ENCODE peak calls at places on chromosomes 2 and 18, in seven cellular contexts. One of them, this sample, is unnamed.

GRCh38 chr2:240593703-240594451 is 7.3 kb downstream of the CAPN10 start:
- DNase-seq in AG10803: no peak
- DNase-seq in cardiac muscle cell: no peak
- DNase-seq in fibroblast of mammary gland: no peak
- DNase-seq in lung: no peak
- DNase-seq in psoas muscle: peak
- DNase-seq in coronary artery: no peak
- DNase-seq in this sample: no peak

GRCh38 chr18:34880882-34881852 is 160.0 kb upstream of the MAPRE2 start:
- DNase-seq in AG10803: no peak
- DNase-seq in cardiac muscle cell: peak
- DNase-seq in fibroblast of mammary gland: peak
- DNase-seq in lung: no peak
- DNase-seq in psoas muscle: no peak
- DNase-seq in coronary artery: no peak
- DNase-seq in this sample: peak

GRCh38 chr18:63255435-63255834 is 64.1 kb downstream of the BCL2 start:
- DNase-seq in AG10803: no peak
- DNase-seq in cardiac muscle cell: no peak
- DNase-seq in fibroblast of mammary gland: no peak
- DNase-seq in lung: no peak
- DNase-seq in psoas muscle: no peak
- DNase-seq in coronary artery: no peak
- DNase-seq in this sample: no peak

GRCh38 chr2:28390857-28391563 is 1.6 kb upstream of the FOSL2 start:
- DNase-seq in AG10803: peak
- DNase-seq in cardiac muscle cell: peak
- DNase-seq in fibroblast of mammary gland: no peak
- DNase-seq in lung: peak
- DNase-seq in psoas muscle: peak
- DNase-seq in coronary artery: peak
- DNase-seq in this sample: peak

GRCh38 chr2:3388412-3388738 is 8.9 kb downstream of the TRAPPC12 start:
- DNase-seq in AG10803: no peak
- DNase-seq in cardiac muscle cell: no peak
- DNase-seq in fibroblast of mammary gland: no peak
- DNase-seq in lung: no peak
- DNase-seq in psoas muscle: no peak
- DNase-seq in coronary artery: no peak
- DNase-seq in this sample: no peak

GRCh38 chr2:40169430-40169829 is 282.5 kb downstream of the SLC8A1 start:
- DNase-seq in AG10803: no peak
- DNase-seq in cardiac muscle cell: no peak
- DNase-seq in fibroblast of mammary gland: peak
- DNase-seq in lung: no peak
- DNase-seq in psoas muscle: no peak
- DNase-seq in coronary artery: no peak
- DNase-seq in this sample: no peak

GRCh38 chr18:71643822-71644221 is 900.3 kb downstream of the CBLN2 start:
- DNase-seq in AG10803: no peak
- DNase-seq in cardiac muscle cell: no peak
- DNase-seq in fibroblast of mammary gland: no peak
- DNase-seq in lung: no peak
- DNase-seq in psoas muscle: no peak
- DNase-seq in coronary artery: no peak
- DNase-seq in this sample: no peak

GRCh38 chr2:191656389-191656788 is 21.5 kb upstream of the NABP1 start:
- DNase-seq in AG10803: peak
- DNase-seq in cardiac muscle cell: peak
- DNase-seq in fibroblast of mammary gland: peak
- DNase-seq in lung: no peak
- DNase-seq in psoas muscle: no peak
- DNase-seq in coronary artery: no peak
- DNase-seq in this sample: peak

GRCh38 chr2:115165529-115166109 is 723.2 kb downstream of the DPP10 start:
- DNase-seq in AG10803: peak
- DNase-seq in cardiac muscle cell: peak
- DNase-seq in fibroblast of mammary gland: peak
- DNase-seq in lung: no peak
- DNase-seq in psoas muscle: no peak
- DNase-seq in coronary artery: no peak
- DNase-seq in this sample: peak

GRCh38 chr2:70887550-70888229 is 48.0 kb upstream of the ATP6V1B1 start:
- DNase-seq in AG10803: no peak
- DNase-seq in cardiac muscle cell: no peak
- DNase-seq in fibroblast of mammary gland: no peak
- DNase-seq in lung: no peak
- DNase-seq in psoas muscle: peak
- DNase-seq in coronary artery: peak
- DNase-seq in this sample: no peak

GRCh38 chr2:98469862-98470544 is 25.3 kb downstream of the INPP4A start:
- DNase-seq in AG10803: no peak
- DNase-seq in cardiac muscle cell: no peak
- DNase-seq in fibroblast of mammary gland: peak
- DNase-seq in lung: no peak
- DNase-seq in psoas muscle: no peak
- DNase-seq in coronary artery: no peak
- DNase-seq in this sample: no peak

GRCh38 chr2:191321861-191322662 is 76.9 kb downstream of the MYO1B start:
- DNase-seq in AG10803: peak
- DNase-seq in cardiac muscle cell: peak
- DNase-seq in fibroblast of mammary gland: peak
- DNase-seq in lung: no peak
- DNase-seq in psoas muscle: no peak
- DNase-seq in coronary artery: no peak
- DNase-seq in this sample: peak

GRCh38 chr2:232485333-232485756 is 2.3 kb downstream of the ECEL1 start:
- DNase-seq in AG10803: no peak
- DNase-seq in cardiac muscle cell: no peak
- DNase-seq in fibroblast of mammary gland: no peak
- DNase-seq in lung: no peak
- DNase-seq in psoas muscle: no peak
- DNase-seq in coronary artery: no peak
- DNase-seq in this sample: no peak

GRCh38 chr2:136058262-136058661 is 59.7 kb downstream of the CXCR4 start:
- DNase-seq in AG10803: no peak
- DNase-seq in cardiac muscle cell: no peak
- DNase-seq in fibroblast of mammary gland: no peak
- DNase-seq in lung: no peak
- DNase-seq in psoas muscle: no peak
- DNase-seq in coronary artery: no peak
- DNase-seq in this sample: no peak

GRCh38 chr2:85110991-85111560 is 22.1 kb upstream of the TCF7L1 start:
- DNase-seq in AG10803: peak
- DNase-seq in cardiac muscle cell: peak
- DNase-seq in fibroblast of mammary gland: peak
- DNase-seq in lung: no peak
- DNase-seq in psoas muscle: no peak
- DNase-seq in coronary artery: no peak
- DNase-seq in this sample: no peak
- H3K4me3 ChIP-seq in AG10803: no peak
- H3K4me3 ChIP-seq in cardiac muscle cell: no peak
- H3K4me3 ChIP-seq in fibroblast of mammary gland: no peak
- H3K4me3 ChIP-seq in lung: no peak
- H3K4me3 ChIP-seq in psoas muscle: no peak
- H3K4me3 ChIP-seq in coronary artery: no peak
- H3K4me3 ChIP-seq in this sample: no peak

GRCh38 chr2:194155406-194155805 is 1501.6 kb upstream of the SLC39A10 start:
- DNase-seq in AG10803: no peak
- DNase-seq in cardiac muscle cell: no peak
- DNase-seq in fibroblast of mammary gland: no peak
- DNase-seq in lung: no peak
- DNase-seq in psoas muscle: no peak
- DNase-seq in coronary artery: no peak
- DNase-seq in this sample: no peak

GRCh38 chr2:194151231-194151630 is 1505.8 kb upstream of the SLC39A10 start:
- DNase-seq in AG10803: no peak
- DNase-seq in cardiac muscle cell: no peak
- DNase-seq in fibroblast of mammary gland: no peak
- DNase-seq in lung: no peak
- DNase-seq in psoas muscle: no peak
- DNase-seq in coronary artery: no peak
- DNase-seq in this sample: no peak
- TF ChIP-seq CTCF in AG10803: no peak
- TF ChIP-seq CTCF in cardiac muscle cell: no peak
- TF ChIP-seq CTCF in fibroblast of mammary gland: no peak
- TF ChIP-seq CTCF in lung: no peak
- TF ChIP-seq CTCF in psoas muscle: no peak
- TF ChIP-seq CTCF in coronary artery: no peak
- TF ChIP-seq CTCF in this sample: no peak

DNA sequence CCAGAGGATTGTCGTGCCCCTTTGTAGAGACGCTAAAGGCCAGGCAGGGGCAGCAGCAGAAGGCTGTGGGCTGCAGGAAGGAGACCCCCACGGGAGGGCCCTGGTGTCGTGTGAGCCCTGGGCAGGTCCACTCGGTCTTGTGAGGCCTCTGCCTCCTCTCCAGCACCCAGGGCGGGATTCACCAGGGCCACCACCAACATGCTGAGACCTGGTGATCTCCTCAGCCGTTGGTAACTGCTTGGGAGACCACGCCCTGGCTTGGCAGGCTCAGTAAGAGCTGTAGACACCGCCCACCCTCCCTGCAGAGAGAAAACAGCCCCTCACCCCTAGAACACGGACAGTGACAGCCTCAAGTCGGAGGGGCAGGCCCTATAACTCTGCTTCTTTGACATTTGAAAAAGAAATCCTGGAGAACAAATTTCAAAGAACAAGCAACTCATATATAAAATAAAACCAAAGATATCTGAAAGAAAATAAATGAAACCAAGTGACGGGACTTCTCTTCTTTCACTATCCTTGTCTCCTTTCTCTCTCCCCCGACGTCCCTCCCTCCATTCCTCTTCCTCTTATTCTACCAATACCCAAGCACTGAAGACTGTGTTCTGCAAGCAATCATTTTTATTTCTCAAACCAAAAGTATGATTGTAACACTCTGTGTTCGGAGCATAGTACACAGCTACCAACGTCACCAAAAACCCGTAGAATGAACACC is 21.0 kb downstream of the MBP start:
- DNase-seq in AG10803: no peak
- DNase-seq in cardiac muscle cell: no peak
- DNase-seq in fibroblast of mammary gland: no peak
- DNase-seq in lung: no peak
- DNase-seq in psoas muscle: no peak
- DNase-seq in coronary artery: peak
- DNase-seq in this sample: no peak
- H3K4me3 ChIP-seq in AG10803: no peak
- H3K4me3 ChIP-seq in cardiac muscle cell: no peak
- H3K4me3 ChIP-seq in fibroblast of mammary gland: no peak
- H3K4me3 ChIP-seq in lung: no peak
- H3K4me3 ChIP-seq in psoas muscle: peak
- H3K4me3 ChIP-seq in coronary artery: no peak
- H3K4me3 ChIP-seq in this sample: no peak

GRCh38 chr2:237474931-237475703 is 11.9 kb upstream of the MLPH start:
- DNase-seq in AG10803: peak
- DNase-seq in cardiac muscle cell: peak
- DNase-seq in fibroblast of mammary gland: peak
- DNase-seq in lung: peak
- DNase-seq in psoas muscle: peak
- DNase-seq in coronary artery: peak
- DNase-seq in this sample: peak
- TF ChIP-seq CTCF in AG10803: peak
- TF ChIP-seq CTCF in cardiac muscle cell: peak
- TF ChIP-seq CTCF in fibroblast of mammary gland: peak
- TF ChIP-seq CTCF in lung: peak
- TF ChIP-seq CTCF in psoas muscle: peak
- TF ChIP-seq CTCF in coronary artery: peak
- TF ChIP-seq CTCF in this sample: peak

This sample was measured in choroid plexus epithelial cell.